ENCODE peak calls at places on chromosome 3, in four cellular contexts. E is A549, L is Peyer's patch, K is kidney epithelial cell. Q is an unnamed sample.

GRCh38 chr3:89474333-89475130 is 367.1 kb downstream of the EPHA3 start:
- DNase-seq in E (no peak), L (no peak), K (no peak), Q (no peak)

GRCh38 chr3:18087963-18088362 is 337.2 kb downstream of the SATB1 start:
- DNase-seq in E (no peak), L (no peak), K (no peak), Q (no peak)

GRCh38 chr3:12273045-12273695 is 15.7 kb upstream of the PPARG start:
- DNase-seq in E (no peak), L (no peak), K (no peak), Q (no peak)

GRCh38 chr3:53170325-53171108 is 9.5 kb downstream of the PRKCD start:
- DNase-seq in E (no peak), L (peak), K (no peak), Q (no peak)

GRCh38 chr3:30631237-30631961 is 25.0 kb downstream of the TGFBR2 start:
- DNase-seq in E (no peak), L (no peak), K (no peak), Q (no peak)

GRCh38 chr3:170751083-170751893 is 118.7 kb downstream of the RPL22L1 start:
- DNase-seq in E (peak), L (no peak), K (peak), Q (peak)

GRCh38 chr3:109023656-109024254 is 70.1 kb upstream of the GUCA1C start:
- DNase-seq in E (peak), L (no peak), K (peak), Q (peak)

GRCh38 chr3:63911395-63911900 is 735 bp downstream of the SCAANT1 start:
- DNase-seq in E (no peak), L (no peak), K (no peak), Q (no peak)

GRCh38 chr3:20190991-20191390 is 5.0 kb upstream of the SGO1 start:
- DNase-seq in E (no peak), L (no peak), K (no peak), Q (no peak)

GRCh38 chr3:105715372-105715771 is 153.4 kb downstream of the CBLB start:
- DNase-seq in E (no peak), L (no peak), K (no peak), Q (peak)

GRCh38 chr3:146903927-146904326 is 298.8 kb upstream of the PLSCR5 start:
- DNase-seq in E (no peak), L (no peak), K (no peak), Q (no peak)

GRCh38 chr3:113070226-113071220 is 79.7 kb downstream of the GTPBP8 start:
- DNase-seq in E (peak), L (no peak), K (peak), Q (peak)

GRCh38 chr3:4983739-4984510 is 4.7 kb downstream of the BHLHE40 start:
- DNase-seq in E (no peak), L (peak), K (no peak), Q (no peak)

GRCh38 chr3:111481551-111481950 is 60.4 kb upstream of the CD96 start:
- DNase-seq in E (no peak), L (no peak), K (no peak), Q (no peak)

GRCh38 chr3:138188013-138188352 is 882 bp downstream of the ARMC8 start:
- DNase-seq in E (peak), L (no peak), K (no peak), Q (no peak)

GRCh38 chr3:132556467-132557159 is 40.5 kb upstream of the ACKR4 start:
- DNase-seq in E (no peak), L (no peak), K (no peak), Q (no peak)

GRCh38 chr3:163939926-163940325 is 1138.4 kb downstream of the SI start:
- DNase-seq in E (no peak), L (no peak), K (no peak), Q (no peak)

GRCh38 chr3:197343111-197343510 is 44.7 kb upstream of the DLG1 start:
- DNase-seq in E (no peak), L (no peak), K (no peak), Q (no peak)

GRCh38 chr3:114402852-114403251 is 109.0 kb downstream of the TIGIT start:
- DNase-seq in E (no peak), L (no peak), K (no peak), Q (no peak)

GRCh38 chr3:158896729-158897128 is 94.9 kb downstream of the MFSD1 start:
- DNase-seq in E (no peak), L (no peak), K (no peak), Q (no peak)

GRCh38 chr3:177776656-177777055 is 579.4 kb upstream of the TBL1XR1 start:
- DNase-seq in E (no peak), L (no peak), K (peak), Q (no peak)

GRCh38 chr3:175212896-175213295 is 353.8 kb downstream of the NAALADL2 start:
- DNase-seq in E (no peak), L (no peak), K (no peak), Q (no peak)

GRCh38 chr3:10783360-10784346 is 32.4 kb upstream of the SLC6A11 start:
- DNase-seq in E (peak), L (no peak), K (no peak), Q (no peak)

GRCh38 chr3:85304360-85304964 is 345.7 kb downstream of the CADM2 start:
- DNase-seq in E (peak), L (no peak), K (no peak), Q (no peak)

GRCh38 chr3:119555309-119555735 is 4.1 kb downstream of the CD80 start:
- DNase-seq in E (no peak), L (peak), K (no peak), Q (no peak)
- H3K4me3 ChIP-seq in E (no peak), L (no peak), K (no peak), Q (no peak)

GRCh38 chr3:79018671-79019136 is 749.1 kb downstream of the ROBO1 start:
- DNase-seq in E (peak), L (no peak), K (no peak), Q (no peak)
- TF ChIP-seq CTCF in E (no peak), L (peak), K (no peak), Q (no peak)

GRCh38 chr3:46953265-46954010 is 23.1 kb downstream of the CCDC12 start:
- DNase-seq in E (no peak), L (no peak), K (no peak), Q (no peak)
- H3K4me3 ChIP-seq in E (no peak), L (no peak), K (no peak), Q (no peak)

GRCh38 chr3:32154180-32154579 is 47.8 kb downstream of the GPD1L start:
- DNase-seq in E (no peak), L (no peak), K (no peak), Q (no peak)
- TF ChIP-seq CTCF in E (peak), L (no peak), K (peak), Q (no peak)

DNA sequence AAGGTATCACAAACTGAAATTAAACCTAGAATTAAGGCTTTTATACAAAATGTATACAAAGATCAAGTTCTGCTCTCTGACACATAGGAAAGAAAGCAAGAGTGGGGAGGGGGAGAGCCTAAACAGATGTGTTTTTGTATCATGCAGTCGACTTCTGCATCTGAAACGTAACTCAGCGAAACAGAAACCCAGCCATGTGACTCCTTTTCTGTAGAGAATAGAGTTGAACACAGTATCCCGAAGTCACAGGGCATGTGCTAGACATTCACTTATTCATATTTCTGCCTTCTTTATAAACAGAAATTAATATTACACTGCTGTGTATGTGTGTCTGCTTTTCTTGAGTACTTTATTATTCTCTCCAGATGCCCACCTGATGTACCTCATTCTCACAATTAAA is 121.0 kb downstream of the PDZRN3 start:
- DNase-seq in E (no peak), L (no peak), K (no peak), Q (no peak)
- H3K4me3 ChIP-seq in E (no peak), L (no peak), K (no peak), Q (no peak)

DNA sequence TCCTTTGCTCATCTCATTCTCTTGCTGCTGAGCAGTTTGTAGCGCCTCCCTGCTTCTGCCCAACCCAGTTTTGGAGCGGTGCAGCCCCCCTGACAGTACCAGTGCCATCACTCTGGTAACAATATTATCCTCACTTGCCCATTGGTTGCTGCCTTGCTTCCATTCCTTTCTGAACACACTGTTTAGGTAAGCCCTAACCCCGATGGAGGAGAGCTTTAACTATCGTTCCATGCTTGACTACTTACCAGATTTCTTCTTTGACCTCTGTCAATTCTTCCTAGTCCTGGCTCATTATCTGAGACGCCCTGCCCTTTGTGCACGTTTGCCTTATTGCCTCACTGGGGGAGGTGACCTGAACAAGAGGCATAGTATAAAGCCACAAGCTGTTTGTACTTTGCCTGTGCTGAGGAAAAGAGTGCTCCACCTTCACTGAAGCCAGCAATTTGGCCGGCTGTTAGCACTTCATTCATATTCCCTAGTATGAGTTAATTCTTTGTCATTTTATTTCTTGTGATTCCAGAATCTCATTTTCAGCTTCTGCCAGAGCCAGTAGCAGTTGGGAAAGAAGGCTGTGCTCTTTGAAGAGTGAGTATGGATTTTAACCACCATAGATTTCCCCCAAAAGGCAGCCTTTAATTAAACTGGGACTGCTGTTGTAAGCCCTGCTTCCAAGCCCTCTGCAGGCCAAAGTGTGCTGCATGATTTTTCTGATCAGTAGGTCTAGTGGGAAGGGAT is 11.9 kb downstream of the ABHD6 start:
- DNase-seq in E (no peak), L (no peak), K (no peak), Q (no peak)
- TF ChIP-seq CTCF in E (no peak), L (peak), K (peak), Q (peak)

DNA sequence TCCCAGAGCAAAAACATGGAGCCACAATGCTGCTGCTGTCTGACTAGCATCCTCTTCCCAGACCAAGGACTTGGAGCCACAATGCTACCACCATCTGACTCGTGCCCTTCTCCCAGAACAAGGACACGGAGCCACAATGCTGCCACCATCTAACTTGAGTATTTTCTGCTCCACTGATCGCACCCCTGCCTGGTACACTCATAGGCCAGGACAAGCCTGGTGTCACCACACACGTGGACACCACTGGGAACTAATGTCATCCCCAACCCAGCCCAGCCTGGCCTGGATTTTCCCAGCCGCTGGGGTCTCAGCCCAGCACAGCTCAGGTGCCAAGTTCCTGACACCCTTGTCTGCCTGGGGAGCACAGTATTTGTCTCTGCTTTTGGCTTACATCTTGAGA is 52.7 kb upstream of the GRIP2 start:
- DNase-seq in E (no peak), L (no peak), K (no peak), Q (no peak)
- H3K4me3 ChIP-seq in E (no peak), L (no peak), K (no peak), Q (no peak)

Q was measured in HFF-Myc.